ENCODE peak calls at places on chromosomes 3 and 15, in nine cellular contexts. L, N, A, W, I, E, Q, V and M are unnamed samples.

GRCh38 chr15:74430510-74430951 is 3.2 kb downstream of the SEMA7A start:
- DNase-seq in L (no peak), N (no peak), A (peak), W (no peak), I (no peak), E (no peak), Q (no peak), V (no peak), M (no peak)

GRCh38 chr3:24387000-24387399 is 107.7 kb downstream of the THRB start:
- DNase-seq in L (peak), N (no peak), A (peak), W (no peak), I (no peak), E (no peak), Q (no peak), V (no peak), M (no peak)

GRCh38 chr15:47027322-47027946 is 689.9 kb upstream of the SEMA6D start:
- DNase-seq in L (no peak), N (peak), A (no peak), W (peak), I (peak), E (no peak), Q (peak), V (no peak), M (peak)

GRCh38 chr3:87206070-87206469 is 21.0 kb upstream of the CHMP2B start:
- DNase-seq in L (peak), N (no peak), A (peak), W (no peak), I (no peak), E (no peak), Q (no peak), V (no peak), M (peak)

GRCh38 chr3:106428565-106428994 is 559.8 kb upstream of the CBLB start:
- DNase-seq in L (peak), N (no peak), A (peak), W (no peak), I (no peak), E (no peak), Q (peak), V (no peak), M (peak)

GRCh38 chr15:63018639-63019038 is 23.9 kb upstream of the TPM1 start:
- DNase-seq in L (peak), N (no peak), A (peak), W (no peak), I (no peak), E (no peak), Q (no peak), V (no peak), M (no peak)

GRCh38 chr15:69400850-69401249 is 13.3 kb upstream of the KIF23 start:
- DNase-seq in L (peak), N (no peak), A (no peak), W (peak), I (no peak), E (no peak), Q (no peak), V (no peak), M (no peak)

GRCh38 chr15:44144193-44144592 is 50.9 kb downstream of the FRMD5 start:
- DNase-seq in L (no peak), N (no peak), A (no peak), W (no peak), I (no peak), E (no peak), Q (no peak), V (no peak), M (no peak)

GRCh38 chr3:23294770-23295387 is 91.8 kb downstream of the UBE2E2 start:
- DNase-seq in L (no peak), N (no peak), A (no peak), W (no peak), I (no peak), E (peak), Q (no peak), V (no peak), M (no peak)

GRCh38 chr15:36982441-36982840 is 117.9 kb downstream of the MEIS2 start:
- DNase-seq in L (no peak), N (no peak), A (peak), W (no peak), I (no peak), E (no peak), Q (no peak), V (no peak), M (no peak)

GRCh38 chr3:46242120-46242519 is at the start of gene CCR3:
- DNase-seq in L (no peak), N (no peak), A (no peak), W (no peak), I (peak), E (no peak), Q (no peak), V (no peak), M (no peak)

GRCh38 chr3:155639462-155640055 is 105.3 kb downstream of the PLCH1 start:
- DNase-seq in L (no peak), N (no peak), A (no peak), W (no peak), I (no peak), E (no peak), Q (no peak), V (no peak), M (no peak)

GRCh38 chr3:122920986-122921385 is 106.6 kb downstream of the SEMA5B start:
- DNase-seq in L (no peak), N (no peak), A (no peak), W (no peak), I (no peak), E (no peak), Q (no peak), V (no peak), M (no peak)

GRCh38 chr3:172280406-172281051 is 167.7 kb downstream of the GHSR start:
- DNase-seq in L (no peak), N (no peak), A (peak), W (no peak), I (no peak), E (no peak), Q (no peak), V (no peak), M (peak)

GRCh38 chr3:172281884-172282283 is 166.4 kb downstream of the GHSR start:
- DNase-seq in L (no peak), N (no peak), A (no peak), W (no peak), I (no peak), E (no peak), Q (no peak), V (no peak), M (no peak)

GRCh38 chr3:172279974-172280373 is 168.3 kb downstream of the GHSR start:
- DNase-seq in L (no peak), N (no peak), A (no peak), W (no peak), I (no peak), E (no peak), Q (no peak), V (no peak), M (no peak)

GRCh38 chr3:172277151-172277652 is 171.1 kb downstream of the GHSR start:
- DNase-seq in L (no peak), N (no peak), A (no peak), W (no peak), I (no peak), E (no peak), Q (no peak), V (no peak), M (no peak)

DNA sequence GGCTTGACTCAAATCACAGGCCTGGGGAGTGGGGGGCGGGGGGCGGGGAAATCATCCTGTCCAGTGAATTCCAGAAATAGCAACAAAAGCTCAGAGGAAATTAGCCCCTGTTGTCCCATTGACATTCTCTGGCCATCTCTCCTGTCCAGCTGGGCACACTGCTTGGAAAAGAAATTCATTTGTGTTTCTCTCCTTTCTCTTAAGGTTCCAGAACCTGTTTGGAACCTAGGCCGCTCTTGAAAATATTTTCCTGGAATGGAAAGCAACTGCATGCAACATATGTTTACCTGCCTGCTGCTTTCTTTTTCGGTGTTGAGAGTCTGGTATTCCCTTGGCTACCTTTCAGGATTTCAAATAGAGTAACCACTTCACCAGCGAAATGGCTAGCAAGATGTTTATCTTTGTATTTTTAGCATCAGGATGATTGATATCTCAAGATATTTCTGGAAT is 169.0 kb downstream of the GHSR start:
- DNase-seq in L (no peak), N (peak), A (no peak), W (no peak), I (no peak), E (no peak), Q (no peak), V (no peak), M (no peak)
- H3K4me3 ChIP-seq in L (no peak), N (no peak), A (no peak), W (no peak), I (no peak), E (no peak), Q (no peak), V (no peak), M (no peak)

DNA sequence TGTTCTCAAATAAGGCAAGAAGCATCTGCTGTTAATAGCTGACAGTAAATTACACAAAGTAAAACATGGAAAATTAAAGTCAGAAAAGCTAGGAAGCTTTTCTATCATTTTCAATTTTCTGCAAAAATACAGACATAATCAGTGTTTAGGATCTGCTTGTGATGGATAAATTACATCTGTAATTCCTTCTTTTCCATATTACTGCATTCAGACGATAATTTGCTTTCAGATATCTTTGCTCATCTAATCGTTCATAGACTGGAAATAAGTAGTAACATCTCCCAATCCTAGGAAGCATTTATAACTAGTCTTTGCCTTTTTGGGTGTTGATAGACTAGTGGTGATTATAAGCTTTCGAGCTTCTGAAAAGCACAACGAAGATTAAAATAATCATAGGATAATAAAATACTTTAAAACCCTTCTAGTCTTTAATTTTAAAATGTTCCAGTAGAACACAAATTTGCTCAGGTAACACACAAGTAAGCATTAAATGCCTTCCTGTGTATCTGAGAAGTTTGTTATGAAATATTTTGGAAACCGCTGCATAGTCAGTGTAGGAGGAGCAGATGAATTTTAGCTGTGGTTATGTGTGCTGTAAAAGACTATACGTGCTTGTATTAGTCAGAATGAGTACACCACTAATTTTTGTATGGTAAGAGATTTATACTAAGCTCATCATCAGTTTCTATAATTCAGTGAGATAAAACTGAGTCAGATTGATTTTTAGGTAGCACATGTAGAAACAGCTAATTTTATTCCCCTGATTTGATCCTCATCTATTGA is 41.0 kb downstream of the MBNL1 start:
- DNase-seq in L (peak), N (no peak), A (peak), W (no peak), I (no peak), E (no peak), Q (no peak), V (no peak), M (no peak)
- H3K27ac ChIP-seq in L (peak), N (no peak), A (peak), W (no peak), I (no peak), E (no peak), Q (peak), V (no peak), M (peak)

GRCh38 chr3:71099997-71100719 is 483.4 kb downstream of the FOXP1 start:
- DNase-seq in L (no peak), N (no peak), A (no peak), W (no peak), I (no peak), E (no peak), Q (no peak), V (no peak), M (no peak)
- TF ChIP-seq EZH2phosphoT487 in L (no peak), N (no peak), A (no peak), W (no peak), I (no peak), E (no peak), Q (no peak), V (no peak), M (no peak)

GRCh38 chr3:126716057-126716456 is 12.0 kb downstream of the CHCHD6 start:
- DNase-seq in L (no peak), N (no peak), A (no peak), W (no peak), I (no peak), E (no peak), Q (no peak), V (no peak), M (no peak)

GRCh38 chr3:126715432-126715831 is 11.4 kb downstream of the CHCHD6 start:
- DNase-seq in L (no peak), N (no peak), A (no peak), W (no peak), I (no peak), E (no peak), Q (no peak), V (no peak), M (no peak)

GRCh38 chr3:126714921-126715320 is 10.9 kb downstream of the CHCHD6 start:
- DNase-seq in L (no peak), N (no peak), A (no peak), W (peak), I (no peak), E (no peak), Q (peak), V (no peak), M (no peak)

GRCh38 chr3:126713229-126713628 is 9.2 kb downstream of the CHCHD6 start:
- DNase-seq in L (no peak), N (no peak), A (no peak), W (no peak), I (no peak), E (no peak), Q (no peak), V (no peak), M (no peak)

DNA sequence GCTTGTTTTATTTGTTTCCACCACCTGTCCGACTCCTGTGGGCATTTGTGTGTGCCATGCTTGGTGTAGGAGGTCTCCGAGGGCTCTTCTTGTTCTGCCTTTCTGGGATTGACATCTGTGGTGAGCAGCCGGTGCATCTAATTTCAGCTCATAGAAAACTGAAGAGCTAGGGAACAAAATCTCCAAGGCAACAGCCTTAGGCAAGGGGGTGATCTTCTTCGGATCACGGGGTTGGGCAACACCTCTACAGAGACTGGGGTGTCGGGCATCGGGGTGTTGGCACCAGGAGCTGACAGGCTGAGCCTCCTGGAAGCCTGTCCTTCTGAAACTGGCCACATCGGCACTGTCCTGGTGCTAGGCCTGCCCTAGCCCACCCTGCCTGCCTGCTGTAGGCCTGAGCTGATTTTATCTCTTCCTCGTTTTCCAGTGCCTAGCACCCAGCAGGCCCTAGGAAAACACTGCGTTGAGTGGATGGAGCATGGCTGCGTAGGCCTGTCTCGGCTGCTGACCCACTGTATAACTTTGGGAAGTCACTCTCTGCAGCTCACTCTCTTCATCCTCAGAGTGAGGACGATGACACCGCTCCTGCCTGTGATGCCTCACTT is 10.4 kb downstream of the CHCHD6 start:
- DNase-seq in L (no peak), N (no peak), A (no peak), W (no peak), I (no peak), E (no peak), Q (peak), V (no peak), M (no peak)
- H3K4me3 ChIP-seq in L (no peak), N (no peak), A (no peak), W (no peak), I (no peak), E (no peak), Q (no peak), V (no peak), M (no peak)

DNA sequence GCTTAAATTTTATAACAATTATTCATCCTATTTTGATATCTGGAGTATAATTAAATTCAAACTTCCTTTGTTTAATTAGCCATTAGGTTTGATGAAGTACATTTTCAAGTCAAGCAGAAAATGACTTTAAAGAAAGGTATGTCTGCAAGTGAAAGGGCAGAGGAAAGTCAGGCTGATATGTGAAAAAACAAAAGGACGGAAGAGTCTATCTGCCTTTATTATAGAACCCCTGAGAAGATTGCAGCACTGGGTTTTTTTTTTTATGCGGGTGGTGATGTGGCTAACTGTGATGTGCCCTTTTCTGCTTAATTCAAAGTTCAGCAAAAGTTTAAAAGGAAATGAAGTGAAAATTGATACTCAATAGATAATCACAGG is 83.2 kb downstream of the COL8A1 start:
- DNase-seq in L (peak), N (no peak), A (no peak), W (no peak), I (no peak), E (no peak), Q (no peak), V (no peak), M (no peak)
- H3K27ac ChIP-seq in L (no peak), N (no peak), A (no peak), W (no peak), I (no peak), E (no peak), Q (peak), V (no peak), M (no peak)

GRCh38 chr15:95716708-95717107 is 613.8 kb upstream of the NR2F2 start:
- DNase-seq in L (no peak), N (no peak), A (no peak), W (no peak), I (no peak), E (no peak), Q (no peak), V (no peak), M (no peak)
- TF ChIP-seq EZH2phosphoT487 in L (no peak), N (no peak), A (no peak), W (no peak), I (no peak), E (no peak), Q (no peak), V (no peak), M (no peak)

GRCh38 chr3:113274959-113275556 is 63.7 kb downstream of the BOC start:
- DNase-seq in L (no peak), N (no peak), A (no peak), W (no peak), I (no peak), E (no peak), Q (no peak), V (no peak), M (no peak)

GRCh38 chr3:113276581-113277080 is 65.3 kb downstream of the BOC start:
- DNase-seq in L (no peak), N (no peak), A (no peak), W (no peak), I (no peak), E (no peak), Q (no peak), V (no peak), M (no peak)

GRCh38 chr3:113274425-113274824 is 63.1 kb downstream of the BOC start:
- DNase-seq in L (no peak), N (no peak), A (no peak), W (no peak), I (no peak), E (no peak), Q (no peak), V (no peak), M (no peak)

GRCh38 chr3:113277414-113277813 is 66.1 kb downstream of the BOC start:
- DNase-seq in L (no peak), N (no peak), A (no peak), W (no peak), I (no peak), E (no peak), Q (no peak), V (no peak), M (no peak)

GRCh38 chr3:113275876-113276580 is 64.7 kb downstream of the BOC start:
- DNase-seq in L (peak), N (peak), A (peak), W (peak), I (peak), E (peak), Q (no peak), V (no peak), M (no peak)
- H3K4me3 ChIP-seq in L (no peak), N (no peak), A (peak), W (no peak), I (peak), E (peak), Q (no peak), V (no peak), M (no peak)

GRCh38 chr3:2711081-2711480 is 399.1 kb downstream of the IL5RA start:
- DNase-seq in L (no peak), N (peak), A (no peak), W (no peak), I (no peak), E (no peak), Q (no peak), V (no peak), M (no peak)
- H3K27ac ChIP-seq in L (no peak), N (no peak), A (no peak), W (no peak), I (no peak), E (no peak), Q (no peak), V (no peak), M (no peak)

GRCh38 chr3:53238051-53238850 is 17.6 kb downstream of the TKT start:
- DNase-seq in L (peak), N (no peak), A (peak), W (no peak), I (no peak), E (no peak), Q (no peak), V (peak), M (peak)
- TF ChIP-seq EZH2phosphoT487 in L (no peak), N (no peak), A (no peak), W (no peak), I (no peak), E (no peak), Q (no peak), V (no peak), M (no peak)